ENCODE peak calls at places on chromosomes 12 and 14, in five cellular contexts. M is activated CD4-positive, alpha-beta T cell treated with anti-CD3 and anti-CD28 coated beads, Interleukin-2, amount 10 ng/mL, durations not matched to agents 7 days and 5 days; H is epithelial cell of esophagus; X is naive thymus-derived CD8-positive, alpha-beta T cell; W is ELF-1. S is an unnamed sample.

GRCh38 chr14:24837280-24838046 is 203.5 kb upstream of the GZMB start:
- DNase-seq in M (no peak), H (no peak), X (no peak), W (no peak), S (no peak)

GRCh38 chr14:99559286-99559990 is 44.6 kb downstream of the CCDC85C start:
- DNase-seq in M (no peak), H (no peak), X (no peak), W (no peak), S (no peak)

GRCh38 chr12:12804011-12804410 is 9.1 kb upstream of the DDX47 start:
- DNase-seq in M (no peak), H (peak), X (no peak), W (no peak), S (peak)

GRCh38 chr12:95874452-95874851 is 15.7 kb downstream of the SNRPF start:
- DNase-seq in M (no peak), H (no peak), X (no peak), W (no peak), S (no peak)

GRCh38 chr12:16599081-16599480 is 6.9 kb downstream of the LMO3 start:
- DNase-seq in M (no peak), H (no peak), X (no peak), W (no peak), S (peak)

GRCh38 chr14:58705066-58705465 is 67.3 kb downstream of the DACT1 start:
- DNase-seq in M (no peak), H (no peak), X (no peak), W (no peak), S (no peak)

GRCh38 chr14:24398943-24399801 is at the start of gene NYNRIN:
- DNase-seq in M (peak), H (peak), X (peak), W (no peak), S (no peak)

GRCh38 chr12:24079083-24079482 is 129.6 kb upstream of the SOX5 start:
- DNase-seq in M (no peak), H (no peak), X (no peak), W (no peak), S (no peak)

GRCh38 chr12:30417697-30418231 is 277.9 kb downstream of the IPO8 start:
- DNase-seq in M (no peak), H (peak), X (no peak), W (no peak), S (peak)

GRCh38 chr14:68682166-68683103 is 110.4 kb downstream of the ZFP36L1 start:
- DNase-seq in M (peak), H (peak), X (no peak), W (no peak), S (peak)

GRCh38 chr14:94681300-94682060 is 69.3 kb downstream of the SERPINA3 start:
- DNase-seq in M (peak), H (peak), X (no peak), W (peak), S (peak)

GRCh38 chr12:49059385-49060232 is 985 bp downstream of the KMT2D start:
- DNase-seq in M (peak), H (peak), X (no peak), W (peak), S (no peak)

GRCh38 chr14:87847216-87847615 is 145.8 kb downstream of the GALC start:
- DNase-seq in M (no peak), H (peak), X (no peak), W (no peak), S (peak)

GRCh38 chr12:92735131-92735721 is 32.4 kb downstream of the PLEKHG7 start:
- DNase-seq in M (no peak), H (peak), X (no peak), W (peak), S (peak)

GRCh38 chr12:108823804-108824203 is 33.6 kb downstream of the SSH1 start:
- DNase-seq in M (no peak), H (no peak), X (no peak), W (peak), S (no peak)

GRCh38 chr12:49796606-49797451 is 31.4 kb downstream of the NCKAP5L start:
- DNase-seq in M (no peak), H (no peak), X (no peak), W (no peak), S (no peak)

GRCh38 chr14:96102071-96102856 is 63.1 kb downstream of the C14orf132 start:
- DNase-seq in M (no peak), H (no peak), X (no peak), W (peak), S (no peak)

GRCh38 chr14:47833006-47833405 is 157.6 kb upstream of the MDGA2 start:
- DNase-seq in M (no peak), H (no peak), X (no peak), W (no peak), S (no peak)

GRCh38 chr14:54570651-54571415 is 3.9 kb downstream of the SAMD4A start:
- DNase-seq in M (no peak), H (peak), X (no peak), W (no peak), S (peak)

GRCh38 chr12:42574879-42575278 is 14.7 kb downstream of the PRICKLE1 start:
- DNase-seq in M (no peak), H (no peak), X (no peak), W (no peak), S (no peak)

GRCh38 chr12:76018111-76018510 is 13.5 kb downstream of the PHLDA1 start:
- DNase-seq in M (no peak), H (no peak), X (no peak), W (peak), S (no peak)

GRCh38 chr12:127507336-127507735 is 759.6 kb upstream of the TMEM132C start:
- DNase-seq in M (no peak), H (no peak), X (no peak), W (no peak), S (no peak)

GRCh38 chr12:76830456-76830855 is 48.4 kb downstream of the CSRP2 start:
- DNase-seq in M (no peak), H (no peak), X (no peak), W (no peak), S (no peak)

GRCh38 chr14:94882401-94882800 is 112.5 kb upstream of the GSC start:
- DNase-seq in M (no peak), H (no peak), X (no peak), W (no peak), S (no peak)

GRCh38 chr12:23359975-23360638 is 589.4 kb downstream of the SOX5 start:
- DNase-seq in M (no peak), H (no peak), X (no peak), W (no peak), S (no peak)

GRCh38 chr12:87160848-87161601 is 868.2 kb downstream of the C12orf50 start:
- DNase-seq in M (no peak), H (peak), X (no peak), W (no peak), S (peak)

GRCh38 chr12:31016057-31016456 is 57.6 kb upstream of the DDX11 start:
- DNase-seq in M (no peak), H (no peak), X (no peak), W (no peak), S (no peak)

GRCh38 chr12:55820679-55821078 is 2.8 kb downstream of the ORMDL2 start:
- DNase-seq in M (no peak), H (peak), X (no peak), W (no peak), S (no peak)

GRCh38 chr14:92984082-92984788 is 61.3 kb downstream of the CHGA start:
- DNase-seq in M (no peak), H (peak), X (no peak), W (no peak), S (peak)

GRCh38 chr14:63545431-63545830 is 2.3 kb upstream of the PPP2R5E start:
- DNase-seq in M (no peak), H (no peak), X (no peak), W (no peak), S (no peak)

GRCh38 chr12:49335955-49336644 is 888 bp downstream of the C1QL4 start:
- DNase-seq in M (no peak), H (no peak), X (no peak), W (no peak), S (no peak)

GRCh38 chr12:4984971-4985370 is 58.7 kb upstream of the KCNA5 start:
- DNase-seq in M (no peak), H (no peak), X (no peak), W (no peak), S (no peak)

GRCh38 chr12:23548742-23549141 is 400.7 kb downstream of the SOX5 start:
- DNase-seq in M (no peak), H (no peak), X (no peak), W (no peak), S (no peak)

GRCh38 chr12:28027947-28028724 is 55.6 kb upstream of the PTHLH start:
- DNase-seq in M (no peak), H (peak), X (no peak), W (no peak), S (peak)

GRCh38 chr14:40682131-40682913 is 924.4 kb upstream of the LRFN5 start:
- DNase-seq in M (no peak), H (peak), X (no peak), W (peak), S (no peak)

GRCh38 chr12:82687020-82687951 is 580 bp downstream of the TMTC2 start:
- DNase-seq in M (peak), H (peak), X (peak), W (peak), S (peak)

GRCh38 chr14:53542692-53543091 is 389.6 kb upstream of the DDHD1 start:
- DNase-seq in M (no peak), H (peak), X (no peak), W (no peak), S (peak)

S was measured in bronchial epithelial cell.